ENCODE peak calls at places on chromosomes 12 and 14, in four cellular contexts. One of them, this sample, is unnamed.

GRCh38 chr12:104413330-104413729 is 43.4 kb upstream of the CHST11 start:
- DNase-seq in dorsolateral prefrontal cortex: no peak
- DNase-seq in GM06990: no peak
- DNase-seq in esophagus muscularis mucosa: no peak
- DNase-seq in this sample: no peak

GRCh38 chr12:3177778-3178435 is 100.7 kb downstream of the TSPAN9 start:
- DNase-seq in dorsolateral prefrontal cortex: no peak
- DNase-seq in esophagus muscularis mucosa: no peak
- DNase-seq in GM06990: no peak
- DNase-seq in this sample: no peak

GRCh38 chr12:107461222-107461980 is 224.2 kb upstream of the PWP1 start:
- DNase-seq in esophagus muscularis mucosa: no peak
- DNase-seq in GM06990: no peak
- DNase-seq in dorsolateral prefrontal cortex: no peak
- DNase-seq in this sample: no peak

GRCh38 chr12:65464930-65465329 is 186.4 kb downstream of the MSRB3 start:
- DNase-seq in GM06990: no peak
- DNase-seq in esophagus muscularis mucosa: no peak
- DNase-seq in dorsolateral prefrontal cortex: no peak
- DNase-seq in this sample: no peak

GRCh38 chr12:57726151-57726883 is 12.2 kb downstream of the AGAP2 start:
- DNase-seq in GM06990: no peak
- DNase-seq in esophagus muscularis mucosa: no peak
- DNase-seq in dorsolateral prefrontal cortex: no peak
- DNase-seq in this sample: peak; percentile 90

GRCh38 chr14:91387135-91387849 is 30.3 kb downstream of the CCDC88C start:
- DNase-seq in GM06990: no peak
- DNase-seq in esophagus muscularis mucosa: no peak
- DNase-seq in dorsolateral prefrontal cortex: no peak
- DNase-seq in this sample: no peak

GRCh38 chr14:91056361-91056760 is 4.1 kb downstream of the RPS6KA5 start:
- DNase-seq in esophagus muscularis mucosa: no peak
- DNase-seq in dorsolateral prefrontal cortex: no peak
- DNase-seq in GM06990: no peak
- DNase-seq in this sample: no peak

GRCh38 chr12:45669093-45669492 is 60.4 kb upstream of the ARID2 start:
- DNase-seq in GM06990: peak; percentile 32
- DNase-seq in esophagus muscularis mucosa: no peak
- DNase-seq in dorsolateral prefrontal cortex: no peak
- DNase-seq in this sample: no peak

GRCh38 chr14:97074860-97075259 is 277.7 kb downstream of the VRK1 start:
- DNase-seq in esophagus muscularis mucosa: no peak
- DNase-seq in GM06990: no peak
- DNase-seq in dorsolateral prefrontal cortex: no peak
- DNase-seq in this sample: no peak

GRCh38 chr12:47105914-47106674 is 26.3 kb upstream of the AMIGO2 start:
- DNase-seq in esophagus muscularis mucosa: no peak
- DNase-seq in dorsolateral prefrontal cortex: no peak
- DNase-seq in GM06990: no peak
- DNase-seq in this sample: no peak

GRCh38 chr12:122174155-122174845 is at the start of gene IL31:
- DNase-seq in dorsolateral prefrontal cortex: no peak
- DNase-seq in esophagus muscularis mucosa: peak; percentile 86
- DNase-seq in GM06990: no peak
- DNase-seq in this sample: no peak

GRCh38 chr14:64704145-64704742 is at the start of gene PLEKHG3:
- DNase-seq in GM06990: no peak
- DNase-seq in dorsolateral prefrontal cortex: peak; percentile 70
- DNase-seq in esophagus muscularis mucosa: no peak
- DNase-seq in this sample: peak; percentile 89

GRCh38 chr12:13371797-13372196 is 175.3 kb downstream of the EMP1 start:
- DNase-seq in dorsolateral prefrontal cortex: no peak
- DNase-seq in GM06990: no peak
- DNase-seq in esophagus muscularis mucosa: no peak
- DNase-seq in this sample: no peak

GRCh38 chr12:122051231-122051876 is 27.2 kb upstream of the MLXIP start:
- DNase-seq in dorsolateral prefrontal cortex: no peak
- DNase-seq in esophagus muscularis mucosa: no peak
- DNase-seq in GM06990: no peak
- DNase-seq in this sample: no peak

GRCh38 chr12:55933158-55933798 is 2.3 kb downstream of the DGKA start:
- DNase-seq in GM06990: no peak
- DNase-seq in dorsolateral prefrontal cortex: no peak
- DNase-seq in esophagus muscularis mucosa: no peak
- DNase-seq in this sample: no peak

GRCh38 chr14:89340200-89340667 is 76.8 kb downstream of the FOXN3 start:
- DNase-seq in GM06990: no peak
- DNase-seq in dorsolateral prefrontal cortex: no peak
- DNase-seq in esophagus muscularis mucosa: no peak
- DNase-seq in this sample: no peak

GRCh38 chr12:92341333-92341691 is 195.7 kb upstream of the BTG1 start:
- DNase-seq in GM06990: no peak
- DNase-seq in dorsolateral prefrontal cortex: no peak
- DNase-seq in esophagus muscularis mucosa: no peak
- DNase-seq in this sample: no peak

GRCh38 chr14:44453433-44454171 is 53.5 kb downstream of the FSCB start:
- DNase-seq in esophagus muscularis mucosa: no peak
- DNase-seq in GM06990: no peak
- DNase-seq in dorsolateral prefrontal cortex: no peak
- DNase-seq in this sample: no peak

GRCh38 chr12:122265433-122265832 is 861 bp downstream of the VPS33A start:
- DNase-seq in dorsolateral prefrontal cortex: no peak
- DNase-seq in esophagus muscularis mucosa: no peak
- DNase-seq in GM06990: no peak
- DNase-seq in this sample: no peak

GRCh38 chr14:89420502-89420901 is 3.5 kb upstream of the FOXN3 start:
- DNase-seq in dorsolateral prefrontal cortex: no peak
- DNase-seq in esophagus muscularis mucosa: no peak
- DNase-seq in GM06990: no peak
- DNase-seq in this sample: no peak

GRCh38 chr14:81222694-81223093 is 1.9 kb upstream of the GTF2A1 start:
- DNase-seq in esophagus muscularis mucosa: no peak
- DNase-seq in dorsolateral prefrontal cortex: no peak
- DNase-seq in GM06990: no peak
- DNase-seq in this sample: no peak

GRCh38 chr14:31080060-31080459 is 53.9 kb upstream of the STRN3 start:
- DNase-seq in dorsolateral prefrontal cortex: no peak
- DNase-seq in GM06990: no peak
- DNase-seq in esophagus muscularis mucosa: no peak
- DNase-seq in this sample: no peak

DNA sequence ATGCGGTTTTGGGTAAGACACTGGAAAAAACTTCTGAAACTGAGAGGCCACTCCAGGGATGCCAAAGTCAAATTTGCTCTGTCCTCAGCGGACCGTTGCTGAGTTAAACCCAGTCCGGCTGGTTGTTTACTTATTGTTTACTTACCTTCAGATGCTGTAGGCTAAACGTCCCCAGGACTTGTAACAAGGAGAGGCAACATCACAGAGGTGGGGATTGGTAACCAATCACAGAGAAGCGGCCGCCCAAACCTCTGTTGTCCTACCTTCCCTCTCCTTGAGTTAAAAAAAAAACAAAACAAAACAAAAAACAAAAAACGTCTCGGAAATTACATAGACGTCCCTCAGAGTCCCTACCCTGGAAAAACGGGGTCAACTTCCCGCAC is 380 bp downstream of the ANO2 start:
- DNase-seq in GM06990: no peak
- DNase-seq in esophagus muscularis mucosa: peak; percentile 82
- DNase-seq in dorsolateral prefrontal cortex: no peak
- DNase-seq in this sample: no peak
- H3K4me3 ChIP-seq in GM06990: no peak overlapping the region
- H3K4me3 ChIP-seq in esophagus muscularis mucosa: peak overlapping the region; percentile 39
- H3K4me3 ChIP-seq in dorsolateral prefrontal cortex: peak overlapping the region; percentile 54
- H3K4me3 ChIP-seq in this sample: peak overlapping the region; percentile 28

GRCh38 chr12:94621662-94622359 is 28.5 kb downstream of the TMCC3 start:
- DNase-seq in GM06990: peak; percentile 74
- DNase-seq in dorsolateral prefrontal cortex: no peak
- DNase-seq in esophagus muscularis mucosa: no peak
- DNase-seq in this sample: no peak
- H3K4me3 ChIP-seq in GM06990: peak overlapping the region; percentile 45
- H3K4me3 ChIP-seq in dorsolateral prefrontal cortex: no peak overlapping the region
- H3K4me3 ChIP-seq in esophagus muscularis mucosa: peak overlapping the region; percentile 7
- H3K4me3 ChIP-seq in this sample: peak overlapping the region; percentile 32

GRCh38 chr12:98861232-98861631 is 216.1 kb downstream of the APAF1 start:
- DNase-seq in GM06990: no peak
- DNase-seq in dorsolateral prefrontal cortex: no peak
- DNase-seq in esophagus muscularis mucosa: no peak
- DNase-seq in this sample: no peak
- H3K4me3 ChIP-seq in GM06990: no peak overlapping the region
- H3K4me3 ChIP-seq in dorsolateral prefrontal cortex: no peak overlapping the region
- H3K4me3 ChIP-seq in esophagus muscularis mucosa: no peak overlapping the region
- H3K4me3 ChIP-seq in this sample: no peak overlapping the region

DNA sequence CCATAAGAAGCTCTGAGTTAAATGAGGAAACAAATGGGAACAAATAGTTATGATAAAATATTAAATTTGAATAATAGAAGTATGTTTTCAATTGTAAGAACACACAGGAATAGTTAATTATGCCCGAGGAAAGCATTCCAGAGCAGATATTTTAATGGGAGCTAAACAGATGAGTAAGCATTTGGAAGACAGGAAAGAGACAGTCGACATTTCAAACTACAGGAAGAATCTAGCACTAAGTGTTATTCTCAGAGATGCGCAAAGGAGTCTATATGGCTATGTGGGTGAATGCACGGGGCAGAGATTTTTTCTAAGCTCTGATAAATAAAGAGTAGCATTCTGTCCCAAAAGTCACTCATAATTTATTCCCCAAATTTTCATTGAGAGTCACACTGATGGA is 64.5 kb upstream of the SSTR1 start:
- DNase-seq in esophagus muscularis mucosa: no peak
- DNase-seq in dorsolateral prefrontal cortex: no peak
- DNase-seq in GM06990: no peak
- DNase-seq in this sample: no peak
- H3K4me3 ChIP-seq in esophagus muscularis mucosa: no peak overlapping the region
- H3K4me3 ChIP-seq in dorsolateral prefrontal cortex: no peak overlapping the region
- H3K4me3 ChIP-seq in GM06990: no peak overlapping the region
- H3K4me3 ChIP-seq in this sample: no peak overlapping the region

GRCh38 chr12:27252934-27253333 is 8.8 kb downstream of the STK38L start:
- DNase-seq in GM06990: no peak
- DNase-seq in esophagus muscularis mucosa: no peak
- DNase-seq in dorsolateral prefrontal cortex: no peak
- DNase-seq in this sample: no peak
- H3K4me3 ChIP-seq in GM06990: no peak overlapping the region
- H3K4me3 ChIP-seq in esophagus muscularis mucosa: no peak overlapping the region
- H3K4me3 ChIP-seq in dorsolateral prefrontal cortex: no peak overlapping the region
- H3K4me3 ChIP-seq in this sample: no peak overlapping the region

DNA sequence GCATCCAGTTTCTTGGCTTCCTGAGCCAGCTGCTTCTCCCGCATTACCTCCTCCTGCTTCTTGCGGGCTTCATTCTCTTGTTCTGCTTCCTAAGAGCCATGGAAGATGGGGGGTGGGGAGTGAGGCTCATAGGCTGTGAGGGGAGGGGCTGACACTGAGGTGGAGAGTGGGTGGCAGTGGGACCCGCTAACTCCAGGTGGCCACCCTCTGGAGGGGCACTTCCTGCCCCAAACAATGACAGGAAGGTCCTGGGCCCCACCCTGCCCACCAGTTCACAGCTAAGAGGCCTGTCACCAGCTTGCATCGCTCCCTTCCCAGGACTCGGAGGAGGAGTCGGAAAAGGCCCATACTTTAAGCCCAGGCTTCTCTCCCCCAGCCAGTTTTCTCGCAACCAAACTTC is 23.9 kb downstream of the PRPF40B start:
- DNase-seq in GM06990: no peak
- DNase-seq in dorsolateral prefrontal cortex: no peak
- DNase-seq in esophagus muscularis mucosa: no peak
- DNase-seq in this sample: no peak
- H3K4me3 ChIP-seq in GM06990: no peak overlapping the region
- H3K4me3 ChIP-seq in dorsolateral prefrontal cortex: no peak overlapping the region
- H3K4me3 ChIP-seq in esophagus muscularis mucosa: no peak overlapping the region
- H3K4me3 ChIP-seq in this sample: no peak overlapping the region

DNA sequence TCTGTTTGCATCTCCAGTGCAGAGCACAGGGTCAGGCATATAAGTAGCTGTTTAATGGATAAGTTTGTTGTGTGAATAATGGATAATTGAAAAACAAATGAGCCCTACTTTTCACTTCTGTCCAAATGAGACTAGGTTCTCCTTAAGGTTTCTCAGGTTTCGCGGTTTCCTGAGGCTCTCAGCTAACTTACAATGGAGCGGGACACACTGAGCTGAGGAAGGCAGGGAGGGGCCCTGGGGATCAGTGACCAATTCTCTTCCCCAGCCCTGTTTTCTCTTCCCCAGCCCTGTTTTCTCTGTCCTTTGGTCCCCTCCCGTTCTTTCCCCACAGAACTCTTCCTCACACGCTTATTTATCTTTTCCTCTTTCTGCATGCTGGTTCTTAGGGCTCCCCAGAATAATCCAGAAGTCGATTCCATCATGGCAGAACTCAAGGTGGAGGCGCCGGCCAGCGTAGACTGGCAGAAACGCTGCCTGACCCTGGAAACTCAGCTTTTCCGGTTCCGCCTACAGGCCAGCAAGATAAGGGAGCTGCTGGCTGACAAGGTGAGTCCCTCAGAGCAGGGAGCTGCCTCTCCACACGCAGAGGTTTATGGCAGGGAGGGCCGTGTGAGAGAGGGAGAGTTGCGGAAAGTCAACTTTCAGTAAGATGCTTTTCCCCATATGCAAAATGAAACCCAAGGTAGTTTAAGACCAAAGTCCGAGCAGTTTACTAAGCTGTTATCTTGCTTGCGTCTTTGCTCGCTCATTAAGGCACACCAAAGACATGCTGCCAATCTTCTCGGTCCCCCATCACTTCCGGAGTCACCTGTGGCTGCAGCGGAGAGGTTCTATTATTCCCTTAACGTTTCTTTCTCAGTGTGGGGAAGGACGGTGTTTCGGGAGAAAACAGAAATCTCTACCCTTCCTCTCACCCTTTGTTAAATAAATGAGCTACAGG is 8.6 kb downstream of the PLEKHH1 start:
- DNase-seq in GM06990: no peak
- DNase-seq in dorsolateral prefrontal cortex: no peak
- DNase-seq in esophagus muscularis mucosa: no peak
- DNase-seq in this sample: peak; percentile 23
- H3K4me3 ChIP-seq in GM06990: peak overlapping the region; percentile 37
- H3K4me3 ChIP-seq in dorsolateral prefrontal cortex: no peak overlapping the region
- H3K4me3 ChIP-seq in esophagus muscularis mucosa: no peak overlapping the region
- H3K4me3 ChIP-seq in this sample: no peak overlapping the region

This sample was measured in upper lobe of right lung.